ENCODE peak calls at places on chromosomes 1 and 21, in five cellular contexts. H is OCI-LY7, E is nephron progenitor cell, C is astrocyte of the cerebellum, T is choroid plexus epithelial cell. D is an unnamed sample.

GRCh38 chr1:47906009-47906432 is 91.2 kb downstream of the TRABD2B start:
- DNase-seq in C (no peak), H (no peak), T (peak), E (no peak), D (no peak)

GRCh38 chr1:19735419-19736127 is 64.1 kb downstream of the TMCO4 start:
- DNase-seq in E (no peak), T (peak), H (no peak), C (peak), D (no peak)

GRCh38 chr1:244391761-244392160 is 59.9 kb downstream of the ADSS2 start:
- DNase-seq in C (no peak), H (no peak), E (no peak), T (no peak), D (no peak)

GRCh38 chr21:45308211-45309068 is 20.7 kb upstream of the POFUT2 start:
- DNase-seq in T (peak), E (peak), H (peak), C (peak), D (peak)

GRCh38 chr1:117796226-117796625 is 133.2 kb downstream of the GDAP2 start:
- DNase-seq in T (no peak), E (no peak), H (no peak), C (no peak), D (no peak)

GRCh38 chr1:100352267-100353072 is at the start of gene CDC14A:
- DNase-seq in H (peak), E (peak), C (peak), T (peak), D (peak)

GRCh38 chr1:244810221-244810620 is 25.2 kb upstream of the COX20 start:
- DNase-seq in H (no peak), E (no peak), C (no peak), T (no peak), D (no peak)

GRCh38 chr1:38835230-38835827 is 24.2 kb downstream of the RRAGC start:
- DNase-seq in C (peak), E (peak), H (peak), T (peak), D (no peak)

GRCh38 chr1:152328801-152329391 is 3.9 kb upstream of the FLG start:
- DNase-seq in H (no peak), T (no peak), C (no peak), E (no peak), D (no peak)

GRCh38 chr1:18926315-18927081 is 24.1 kb upstream of the ALDH4A1 start:
- DNase-seq in C (no peak), T (peak), E (no peak), H (peak), D (no peak)

GRCh38 chr1:200346744-200347143 is 63.1 kb downstream of the ZNF281 start:
- DNase-seq in H (no peak), C (no peak), T (peak), E (no peak), D (no peak)

GRCh38 chr1:210397252-210397651 is 68.5 kb downstream of the HHAT start:
- DNase-seq in T (no peak), C (peak), E (no peak), H (no peak), D (no peak)

GRCh38 chr1:3397311-3397710 is 57.2 kb upstream of the ARHGEF16 start:
- DNase-seq in T (no peak), E (no peak), H (no peak), C (no peak), D (no peak)

GRCh38 chr1:184865831-184866230 is 108.5 kb downstream of the NIBAN1 start:
- DNase-seq in E (no peak), H (no peak), C (no peak), T (no peak), D (no peak)

GRCh38 chr1:21305155-21305899 is 15.1 kb upstream of the ECE1 start:
- DNase-seq in C (no peak), T (no peak), E (no peak), H (no peak), D (no peak)

GRCh38 chr21:46551636-46552241 is 53.1 kb downstream of the S100B start:
- DNase-seq in E (no peak), T (no peak), C (no peak), H (peak), D (no peak)

GRCh38 chr21:42621828-42622199 is 31.6 kb upstream of the PDE9A start:
- DNase-seq in E (peak), C (peak), H (no peak), T (no peak), D (no peak)

GRCh38 chr1:204348197-204348596 is 11.5 kb downstream of the PLEKHA6 start:
- DNase-seq in T (no peak), C (no peak), H (no peak), E (no peak), D (no peak)

GRCh38 chr1:15000030-15000429 is 153.5 kb upstream of the TMEM51 start:
- DNase-seq in C (no peak), E (no peak), T (no peak), H (no peak), D (no peak)
- TF ChIP-seq CTCF in C (peak), E (no peak), T (peak), H (no peak), D (no peak)

GRCh38 chr1:179025975-179026812 is 500 bp downstream of the FAM20B start:
- DNase-seq in C (no peak), T (no peak), E (peak), H (peak), D (peak)
- TF ChIP-seq CTCF in C (no peak), T (no peak), E (no peak), H (no peak), D (no peak)

DNA sequence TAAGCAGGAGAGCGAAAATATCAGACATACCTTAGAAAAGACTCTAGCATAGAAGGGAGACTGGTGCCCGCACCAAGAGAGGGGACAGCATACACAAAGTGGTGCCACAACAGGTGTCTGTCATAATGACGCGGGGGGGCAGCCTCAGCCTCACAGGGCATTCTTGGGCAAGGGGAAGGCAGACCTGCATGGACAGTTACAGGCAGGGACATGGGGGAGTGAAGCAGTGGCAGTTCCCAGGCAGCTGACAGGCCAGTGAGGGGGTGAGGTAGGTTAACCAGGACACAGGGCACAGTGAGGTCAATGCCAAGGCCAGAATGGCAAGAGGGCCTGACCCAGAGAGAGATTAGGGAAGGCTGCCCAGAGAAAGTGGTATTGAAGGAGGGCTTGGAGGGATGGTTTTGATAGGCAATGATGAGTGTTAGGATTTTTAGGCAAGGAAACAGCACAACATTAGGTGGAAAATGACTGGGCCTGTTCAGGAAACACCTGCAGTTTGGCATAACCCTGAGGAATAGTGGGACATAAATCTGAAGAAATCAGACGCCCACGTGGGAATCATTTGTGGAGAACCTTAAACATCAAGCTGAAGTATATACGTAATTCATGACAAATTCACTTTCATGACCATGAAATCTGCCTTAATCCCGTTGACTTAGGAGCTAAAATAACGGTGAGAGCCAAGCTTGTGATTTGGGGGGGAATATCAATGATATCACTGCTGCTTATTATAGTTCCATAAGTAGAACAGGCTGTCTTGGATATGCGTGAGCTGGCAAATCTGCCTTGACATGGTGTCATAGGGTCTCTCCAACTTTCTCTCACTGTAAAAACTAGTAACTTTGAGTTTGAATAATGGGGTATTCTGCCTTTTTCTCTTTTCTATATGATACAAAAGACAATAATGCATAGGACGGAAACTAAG is 8.9 kb downstream of the PTPN14 start:
- DNase-seq in H (no peak), E (peak), C (no peak), T (no peak), D (no peak)
- TF ChIP-seq CTCF in H (no peak), E (no peak), C (no peak), T (no peak), D (no peak)

DNA sequence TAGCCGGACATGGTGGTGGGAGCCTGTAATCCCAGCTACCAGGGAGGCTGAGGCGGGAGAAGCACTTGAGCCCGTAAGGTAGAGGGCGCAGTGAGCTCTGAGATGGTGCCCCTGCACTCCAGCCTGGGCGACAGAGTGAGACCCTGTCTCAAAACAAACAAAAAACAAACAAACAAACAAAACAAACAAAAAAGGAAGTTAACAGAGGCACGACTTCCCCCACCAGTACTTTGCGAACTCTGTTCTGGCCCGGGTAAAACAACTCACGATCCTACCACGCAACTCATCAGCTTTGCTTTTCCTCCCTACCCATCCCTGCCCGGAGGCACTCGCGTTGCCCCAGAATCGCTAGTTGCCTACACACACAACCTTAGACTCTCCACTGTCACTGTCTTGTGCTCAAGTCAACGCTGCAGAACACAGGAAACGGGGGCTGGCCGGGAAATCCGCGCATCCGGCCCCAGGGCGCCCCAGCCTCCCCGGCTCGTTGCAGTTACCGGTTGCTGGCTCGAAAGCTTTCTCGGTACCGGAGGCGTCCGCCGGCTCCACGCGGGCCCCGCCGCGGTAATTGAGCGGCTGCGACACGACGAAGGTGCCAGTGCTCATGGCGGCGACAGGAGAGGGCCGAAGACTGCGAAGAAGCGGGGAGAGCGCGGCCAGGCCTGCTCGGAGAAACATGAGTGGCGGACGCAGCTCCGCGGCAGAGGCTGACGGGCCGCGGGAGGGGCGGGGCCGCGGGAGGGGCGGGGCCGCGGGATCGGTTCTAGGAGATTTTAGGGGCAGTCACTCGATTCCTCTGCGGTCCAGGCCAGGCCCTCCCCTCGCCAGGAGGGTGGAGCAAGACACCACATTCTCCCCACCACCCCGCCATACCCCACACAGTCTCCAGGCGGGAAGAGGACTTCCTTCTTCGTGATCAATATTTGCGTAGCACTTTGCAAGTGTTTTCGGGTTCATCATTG is at the start of gene ALDH9A1:
- DNase-seq in E (peak), H (peak), T (peak), C (peak), D (peak)
- TF ChIP-seq CTCF in E (no peak), H (peak), T (peak), C (peak), D (no peak)

DNA sequence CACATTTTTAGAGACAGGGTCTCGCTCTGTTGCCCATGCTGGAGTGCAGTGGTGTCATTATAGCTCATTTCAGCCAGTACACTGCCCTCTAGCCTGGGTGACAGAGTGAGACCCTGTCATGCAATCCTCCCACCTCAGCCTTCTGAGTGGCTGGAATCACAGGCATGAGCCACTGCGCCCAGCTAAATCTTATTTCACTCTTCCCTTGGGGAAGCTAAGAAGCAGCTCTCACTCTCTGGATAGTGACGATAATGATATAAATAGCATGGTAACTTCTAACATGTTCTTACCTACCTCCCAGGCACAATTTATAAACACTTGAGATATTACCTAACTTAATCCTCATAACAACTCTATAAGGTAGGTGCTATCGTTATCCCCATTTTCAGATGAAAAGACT is 24.9 kb downstream of the IQGAP3 start:
- DNase-seq in T (no peak), E (no peak), C (no peak), H (no peak), D (no peak)
- TF ChIP-seq CTCF in T (no peak), E (no peak), C (no peak), H (peak), D (no peak)

DNA sequence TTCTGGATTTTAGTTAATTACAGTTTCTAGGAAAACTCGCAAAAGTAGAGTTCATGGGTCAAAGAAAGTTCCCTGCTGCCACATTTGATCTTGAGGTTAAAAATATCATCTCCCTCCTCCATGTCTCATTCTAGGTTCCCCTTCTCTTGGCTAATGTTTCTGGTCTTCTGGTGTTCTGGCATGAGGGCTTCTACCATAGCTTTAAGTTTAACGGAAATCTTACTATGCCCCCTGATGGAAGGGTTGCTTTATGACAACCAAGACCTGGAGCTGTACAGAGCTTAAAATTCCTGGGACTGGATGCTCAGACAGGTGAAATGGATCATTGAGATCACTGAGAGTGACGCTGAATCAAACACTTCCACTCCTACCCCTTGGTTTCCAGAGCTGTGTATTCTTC is 1881.7 kb downstream of the MRPL39 start:
- DNase-seq in H (no peak), E (no peak), C (no peak), T (no peak), D (no peak)
- TF ChIP-seq CTCF in H (no peak), E (no peak), C (no peak), T (no peak), D (peak)

DNA sequence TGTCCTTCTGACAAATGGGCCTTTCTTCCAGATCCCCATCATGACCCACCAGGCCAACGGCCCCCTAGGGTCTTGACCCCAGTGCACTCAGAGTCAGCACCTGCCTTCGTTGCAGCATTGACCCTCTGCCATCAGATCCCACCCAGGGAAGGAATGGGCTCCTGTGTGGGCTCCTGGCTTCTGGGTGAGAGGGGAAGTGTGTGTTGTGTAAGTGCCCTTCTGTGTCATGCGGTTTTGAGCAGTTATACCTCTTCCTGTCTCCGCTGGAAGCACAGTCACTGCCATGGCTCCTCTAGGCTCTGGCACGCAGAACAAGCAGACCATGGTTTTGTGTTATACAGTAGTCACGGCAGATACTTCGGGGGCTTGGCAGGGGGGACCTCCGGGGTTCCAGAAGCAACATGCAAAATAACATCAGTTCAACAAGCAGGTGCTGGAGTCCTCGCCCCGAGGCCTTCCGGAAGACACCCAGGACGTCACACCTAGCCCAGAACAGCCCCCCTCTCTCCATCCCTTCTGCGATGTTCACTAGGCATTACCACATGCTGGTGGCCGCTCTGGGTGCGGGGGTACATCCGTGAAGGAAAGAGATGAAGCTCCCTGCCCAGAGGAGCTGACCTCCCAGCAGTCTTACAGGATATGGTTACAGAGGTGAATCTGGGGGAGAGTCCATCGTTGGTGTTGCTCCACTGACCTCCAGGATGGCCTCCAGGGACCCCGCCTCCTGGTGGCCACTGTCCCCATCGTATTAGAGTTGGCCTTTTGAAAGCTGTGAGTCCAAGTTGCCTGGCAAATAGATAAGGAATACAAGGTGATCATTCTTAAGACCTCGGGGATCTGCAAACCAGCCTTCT is 17.4 kb upstream of the KCNAB2 start:
- DNase-seq in H (no peak), T (peak), E (no peak), C (no peak), D (no peak)
- TF ChIP-seq CTCF in H (no peak), T (no peak), E (no peak), C (no peak), D (no peak)

GRCh38 chr1:53575948-53576305 is 116.7 kb downstream of the DMRTB1 start:
- DNase-seq in E (no peak), T (no peak), H (no peak), C (no peak), D (peak)

GRCh38 chr1:53576381-53576801 is 117.2 kb downstream of the DMRTB1 start:
- DNase-seq in T (peak), E (no peak), C (no peak), H (no peak), D (peak)

GRCh38 chr1:53578358-53578757 is 119.2 kb downstream of the DMRTB1 start:
- DNase-seq in E (no peak), H (no peak), C (no peak), T (no peak), D (no peak)

GRCh38 chr1:53579221-53580008 is 120.2 kb downstream of the DMRTB1 start:
- DNase-seq in T (no peak), E (no peak), C (no peak), H (no peak), D (no peak)

DNA sequence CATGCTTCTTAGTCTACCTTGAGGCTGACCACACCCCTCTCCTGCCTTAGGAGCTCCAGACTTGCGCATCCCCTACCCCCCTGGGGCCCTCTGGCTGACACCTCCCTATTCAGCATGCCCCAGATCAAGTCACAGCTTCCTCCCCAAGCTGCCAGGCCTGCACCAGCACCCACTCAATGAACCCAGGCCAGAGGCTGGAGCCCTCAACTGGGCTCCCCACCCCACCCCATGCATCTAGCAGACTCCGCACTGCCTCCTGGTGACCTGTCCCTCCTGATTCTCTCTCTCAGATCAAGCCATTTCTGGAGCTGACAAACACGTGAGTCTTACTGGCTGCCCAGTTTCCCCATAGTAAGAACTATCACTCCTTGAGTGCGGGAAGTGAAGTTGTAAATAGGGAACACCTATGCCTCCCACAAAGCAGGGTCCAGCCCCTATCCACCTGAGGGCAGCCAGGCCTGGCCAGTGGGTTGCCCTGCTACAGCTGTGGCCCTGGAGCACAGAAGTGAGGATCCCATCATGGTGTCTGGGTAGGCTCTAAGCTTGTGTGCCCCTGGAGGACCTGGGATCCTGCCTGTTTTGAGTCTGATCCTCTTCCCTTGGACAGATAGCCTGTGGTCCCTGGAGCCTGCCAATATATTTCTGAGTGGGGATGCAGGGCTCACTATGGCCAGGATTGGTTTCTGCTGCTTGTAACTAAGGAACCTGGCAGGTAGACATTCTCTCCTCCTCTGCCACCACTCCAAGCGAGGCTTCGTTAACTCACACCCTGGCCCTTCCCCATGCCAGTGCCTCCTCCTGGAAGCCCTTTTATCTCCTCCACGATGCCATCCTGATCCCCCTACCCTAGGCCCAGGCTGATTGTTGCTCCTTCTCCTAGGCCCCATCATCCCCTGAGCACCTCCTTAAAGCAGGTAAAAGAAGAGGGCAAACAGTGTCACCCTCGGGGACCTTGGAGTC is 118.2 kb downstream of the DMRTB1 start:
- DNase-seq in T (no peak), H (no peak), E (no peak), C (no peak), D (peak)
- TF ChIP-seq CTCF in T (no peak), H (no peak), E (no peak), C (no peak), D (no peak)

DNA sequence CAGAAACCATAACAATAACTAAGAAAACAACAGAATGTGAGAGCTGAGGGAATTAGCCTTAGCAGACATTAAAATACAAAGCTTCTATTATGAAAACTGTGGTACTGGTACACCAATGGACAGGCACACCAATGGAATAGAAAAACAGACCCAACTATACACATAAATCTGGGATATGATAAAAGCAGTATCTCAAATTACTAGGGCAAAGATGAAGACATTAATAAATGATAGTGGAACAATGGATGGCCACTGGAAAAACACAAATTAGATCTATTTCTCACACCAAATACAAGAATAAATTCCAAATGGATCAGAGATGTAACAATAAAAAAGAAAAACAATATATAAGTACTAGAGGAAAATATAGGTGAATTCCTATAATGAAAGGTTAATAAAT is 65.4 kb upstream of the SLFNL1 start:
- DNase-seq in C (no peak), H (no peak), E (no peak), T (no peak), D (no peak)
- TF ChIP-seq CTCF in C (no peak), H (no peak), E (no peak), T (no peak), D (no peak)

D was measured in glutamatergic neuron.